ENCODE peak calls at places on chromosomes 12 and 14, in five cellular contexts. M is lower lobe of right lung, O is MM.1S, D is kidney epithelial cell, W is BJ. J is an unnamed sample.
A peak's percentile ranks its signal among the peaks of the same experiment; 100 is the strongest.

GRCh38 chr12:126974779-126975178 is 1292.2 kb upstream of the TMEM132C start:
- DNase-seq in M (no peak), O (no peak), D (no peak), W (no peak), J (no peak)

GRCh38 chr14:67240168-67240932 is 885 bp upstream of the PALS1 start:
- DNase-seq in M (peak; percentile 82), O (peak; percentile 8), D (no peak), W (no peak), J (no peak)

GRCh38 chr14:70442750-70443149 is 9.2 kb upstream of the ADAM21 start:
- DNase-seq in M (no peak), O (no peak), D (no peak), W (no peak), J (no peak)

GRCh38 chr14:56325251-56325839 is 207.1 kb downstream of the PELI2 start:
- DNase-seq in M (no peak), O (no peak), D (no peak), W (no peak), J (no peak)

GRCh38 chr12:93122569-93123091 is 193.5 kb upstream of the EEA1 start:
- DNase-seq in M (peak; percentile 60), O (no peak), D (peak; percentile 44), W (no peak), J (no peak)

GRCh38 chr14:73616831-73617230 is 4.5 kb downstream of the ACOT6 start:
- DNase-seq in M (no peak), O (no peak), D (no peak), W (no peak), J (no peak)

GRCh38 chr14:77027538-77028383 is 747 bp downstream of the IRF2BPL start:
- DNase-seq in M (peak; percentile 84), O (peak; percentile 60), D (no peak), W (no peak), J (no peak)

GRCh38 chr12:96236221-96236822 is 42.1 kb downstream of the ELK3 start:
- DNase-seq in M (no peak), O (no peak), D (no peak), W (no peak), J (no peak)

GRCh38 chr12:5521456-5522325 is 89.8 kb downstream of the NTF3 start:
- DNase-seq in M (no peak), O (no peak), D (no peak), W (no peak), J (no peak)

GRCh38 chr12:82149045-82149444 is 209.1 kb downstream of the CCDC59 start:
- DNase-seq in M (no peak), O (no peak), D (no peak), W (no peak), J (no peak)

GRCh38 chr12:92603741-92604432 is 98.9 kb upstream of the PLEKHG7 start:
- DNase-seq in M (no peak), O (no peak), D (no peak), W (no peak), J (peak; percentile 53)

GRCh38 chr12:95724767-95725166 is 65.8 kb downstream of the NTN4 start:
- DNase-seq in M (no peak), O (no peak), D (no peak), W (no peak), J (no peak)

GRCh38 chr14:53714495-53715389 is 241.9 kb downstream of the BMP4 start:
- DNase-seq in M (no peak), O (no peak), D (no peak), W (no peak), J (no peak)
- H3K4me3 ChIP-seq in M (no peak overlapping the region), O (no peak overlapping the region), D (no peak overlapping the region), W (no peak overlapping the region), J (no peak overlapping the region)

DNA sequence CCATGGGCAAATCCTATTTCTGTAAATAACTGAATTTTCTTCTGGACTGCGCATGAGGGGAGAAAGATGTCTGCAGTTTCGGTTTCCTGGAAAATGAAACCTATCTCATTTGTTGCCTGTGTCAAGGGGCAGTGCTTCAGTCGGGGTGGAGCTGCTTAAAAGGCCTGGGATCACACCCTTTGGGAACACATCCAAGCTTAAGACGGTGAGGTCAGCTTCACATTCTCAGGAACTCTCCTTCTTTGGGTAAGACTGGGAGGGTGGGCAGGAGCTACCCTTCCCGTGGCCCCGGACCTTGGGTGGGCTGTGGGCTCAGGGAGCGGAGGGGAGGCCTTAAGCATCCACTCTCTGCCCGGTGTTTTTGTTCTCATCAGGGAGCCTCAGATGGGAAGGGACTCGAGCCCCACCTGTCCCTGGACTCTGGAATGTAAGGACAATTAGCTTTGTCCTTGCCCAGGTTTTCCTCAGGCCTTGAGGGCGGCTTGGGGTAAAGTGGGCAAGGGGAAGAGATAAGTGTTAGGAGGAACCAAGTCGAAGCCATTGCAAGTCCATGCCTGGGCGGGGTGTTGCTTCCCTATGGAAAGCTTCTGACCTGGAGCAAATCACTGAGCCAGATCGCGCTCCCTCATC is at the start of gene IFI27:
- DNase-seq in M (peak; percentile 68), O (no peak), D (no peak), W (no peak), J (no peak)
- H3K4me3 ChIP-seq in M (peak within 1 kb of the TSS; percentile 59), O (no peak within 1 kb of the TSS), D (no peak within 1 kb of the TSS), W (no peak within 1 kb of the TSS), J (no peak within 1 kb of the TSS)

GRCh38 chr12:56103823-56104108 is 593 bp upstream of the PA2G4 start:
- DNase-seq in M (no peak), O (peak; percentile 16), D (no peak), W (no peak), J (no peak)

GRCh38 chr12:56104109-56104814 is at the start of gene PA2G4:
- DNase-seq in M (peak; percentile 99), O (peak; percentile 99), D (peak; percentile 98), W (peak; percentile 97), J (peak; percentile 96)

GRCh38 chr12:56103066-56103711 is 1.2 kb upstream of the PA2G4 start:
- DNase-seq in M (no peak), O (no peak), D (no peak), W (no peak), J (no peak)

GRCh38 chr12:56101045-56101444 is 3.3 kb upstream of the PA2G4 start:
- DNase-seq in M (no peak), O (no peak), D (no peak), W (no peak), J (no peak)

GRCh38 chr12:56102683-56103065 is 1.7 kb upstream of the PA2G4 start:
- DNase-seq in M (no peak), O (no peak), D (no peak), W (no peak), J (no peak)
- H3K4me3 ChIP-seq in M (no peak overlapping the region), O (no peak overlapping the region), D (no peak overlapping the region), W (no peak overlapping the region), J (no peak overlapping the region)

DNA sequence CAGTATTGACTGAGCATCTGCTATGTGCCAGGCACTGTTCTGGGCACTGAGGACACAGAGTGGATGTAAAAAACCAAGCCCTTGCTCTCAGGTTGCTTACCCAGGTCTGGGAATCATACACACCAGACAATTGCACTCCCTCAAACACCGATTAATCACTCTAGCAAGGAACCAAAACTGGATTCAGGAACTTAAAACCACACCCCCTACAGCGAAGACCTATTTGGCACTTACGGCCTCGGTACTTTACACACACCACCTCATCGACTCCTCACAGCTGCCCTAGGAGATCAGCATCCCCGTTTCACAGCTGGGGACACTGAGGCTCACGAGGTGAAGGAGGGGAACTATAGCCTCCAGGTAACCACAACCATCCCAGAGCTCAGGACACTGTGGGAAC is 1.6 kb downstream of the GLTP start:
- DNase-seq in M (no peak), O (no peak), D (no peak), W (no peak), J (no peak)
- H3K4me3 ChIP-seq in M (peak overlapping the region; percentile 78), O (peak overlapping the region; percentile 79), D (no peak overlapping the region), W (peak overlapping the region; percentile 75), J (peak overlapping the region; percentile 60)

GRCh38 chr12:9114946-9115345 is 773 bp downstream of the A2M start:
- DNase-seq in M (no peak), O (no peak), D (no peak), W (no peak), J (no peak)

GRCh38 chr12:9113987-9114309 is 1.8 kb downstream of the A2M start:
- DNase-seq in M (no peak), O (no peak), D (no peak), W (no peak), J (no peak)

GRCh38 chr12:9118161-9118560 is 2.4 kb upstream of the A2M start:
- DNase-seq in M (peak; percentile 45), O (peak; percentile 9), D (no peak), W (no peak), J (no peak)

GRCh38 chr12:9113296-9113986 is 2.3 kb downstream of the A2M start:
- DNase-seq in M (no peak), O (no peak), D (no peak), W (no peak), J (no peak)

DNA sequence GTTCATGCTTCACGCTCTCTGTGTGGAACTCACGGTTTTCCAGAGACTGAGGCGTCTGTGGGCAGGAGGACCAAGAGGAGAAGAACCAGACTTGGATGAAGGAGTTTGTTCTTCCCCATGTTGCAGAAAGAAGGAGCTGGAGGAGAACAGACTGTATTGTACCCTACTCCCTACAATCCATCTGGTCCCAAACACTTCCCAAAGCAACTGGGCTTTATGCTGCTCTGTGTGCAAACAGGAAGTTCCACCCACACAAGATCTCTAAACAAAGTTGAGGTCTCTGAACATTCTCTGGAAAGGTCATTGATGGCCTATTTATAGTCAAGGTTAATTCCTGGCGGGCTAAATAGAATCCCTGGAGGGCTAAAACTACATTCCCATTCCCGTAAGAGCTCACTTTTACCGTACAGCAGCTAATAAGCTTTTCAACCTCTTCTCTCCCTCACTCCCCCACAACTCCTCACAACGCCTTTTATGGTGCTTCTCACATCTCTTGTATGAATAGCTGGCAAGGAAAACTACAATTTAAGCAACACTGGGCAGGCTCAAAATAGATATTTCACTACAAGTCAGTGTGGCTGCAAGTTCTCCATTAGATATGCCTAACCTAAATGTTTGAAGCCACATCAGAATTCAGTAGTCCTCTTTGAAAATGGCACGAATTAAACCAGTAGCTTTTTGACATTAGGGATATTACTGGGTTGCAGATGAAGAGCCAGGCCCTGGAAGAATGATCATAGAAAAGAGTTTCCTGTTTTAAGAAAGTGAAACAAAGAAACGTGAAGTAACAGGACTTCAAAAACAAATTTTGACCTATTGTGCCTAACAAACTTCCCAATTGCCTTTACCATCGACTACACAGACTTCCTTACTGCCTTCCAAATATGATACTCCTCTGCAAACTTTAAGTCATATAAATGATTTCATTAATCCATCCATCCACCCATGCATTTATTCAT is at the start of gene A2M:
- DNase-seq in M (no peak), O (no peak), D (no peak), W (no peak), J (peak; percentile 41)
- H3K4me3 ChIP-seq in M (peak within 1 kb of the TSS; percentile 49), O (no peak within 1 kb of the TSS), D (no peak within 1 kb of the TSS), W (peak within 1 kb of the TSS; percentile 11), J (no peak within 1 kb of the TSS)

DNA sequence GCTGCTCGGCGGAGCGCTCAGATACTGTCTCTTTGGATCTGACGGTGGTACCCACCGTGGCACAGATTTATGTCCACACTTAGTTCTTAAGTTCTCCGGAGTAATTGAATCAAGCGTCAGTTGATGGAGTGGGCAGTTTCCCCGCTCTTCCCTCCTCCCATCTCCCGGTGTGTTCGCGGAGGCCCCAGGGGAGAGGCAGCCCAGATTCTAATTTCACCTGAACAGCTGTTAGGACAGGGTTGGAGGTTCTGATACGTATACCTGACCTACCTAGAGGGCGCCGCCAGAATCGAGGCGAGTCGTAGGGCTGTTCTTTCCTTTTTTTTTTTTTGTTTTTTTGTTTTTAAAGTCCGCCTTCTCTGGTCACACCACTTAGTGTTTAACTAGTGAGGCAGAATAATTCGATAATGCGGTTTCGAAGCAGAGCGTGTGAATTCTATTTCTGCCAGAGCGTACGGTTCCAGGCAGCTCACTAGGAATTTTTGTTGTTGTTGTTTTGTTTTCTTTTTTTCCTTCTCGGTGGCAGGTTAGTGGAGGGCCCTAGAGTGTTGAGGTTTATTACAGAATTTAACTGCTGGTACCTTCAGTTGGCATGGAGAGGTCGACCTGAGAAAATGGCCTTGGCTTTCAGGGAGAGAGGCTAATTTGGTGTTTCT is 22.3 kb upstream of the GNS start:
- DNase-seq in M (peak; percentile 50), O (peak; percentile 67), D (no peak), W (no peak), J (no peak)
- H3K4me3 ChIP-seq in M (peak overlapping the region; percentile 69), O (peak overlapping the region; percentile 69), D (peak overlapping the region; percentile 36), W (no peak overlapping the region), J (peak overlapping the region; percentile 9)

J was measured in skeletal muscle cell.